ENCODE peak calls at places on chromosomes 16 and 17, in five cellular contexts. M, Z, V, G and X are unnamed samples.

GRCh38 chr17:3030096-3030495 is 33.3 kb downstream of the OR1D5 start:
- DNase-seq in M (no peak), V (no peak), G (no peak), Z (peak), X (peak)

GRCh38 chr17:37742114-37742761 is 2.6 kb downstream of the HNF1B start:
- DNase-seq in V (no peak), M (no peak), G (peak), Z (no peak), X (peak)

GRCh38 chr17:69012895-69013805 is 47.6 kb downstream of the ABCA9 start:
- DNase-seq in M (no peak), V (no peak), Z (peak), G (no peak), X (peak)

GRCh38 chr17:60170835-60171752 is 21.3 kb downstream of the CA4 start:
- DNase-seq in Z (no peak), V (no peak), G (no peak), M (no peak), X (no peak)

GRCh38 chr16:79110953-79111352 is 489.6 kb downstream of the MAF start:
- DNase-seq in V (no peak), Z (no peak), M (no peak), G (no peak), X (no peak)

GRCh38 chr16:77637939-77638338 is 84.4 kb upstream of the NUDT7 start:
- DNase-seq in Z (no peak), M (no peak), V (peak), G (no peak), X (peak)

GRCh38 chr16:72590179-72590937 is 418.4 kb upstream of the PMFBP1 start:
- DNase-seq in G (no peak), V (no peak), Z (no peak), M (no peak), X (no peak)

GRCh38 chr17:48037036-48037881 is at the start of gene COPZ2:
- DNase-seq in G (peak), Z (no peak), M (no peak), V (peak), X (peak)

GRCh38 chr16:78292726-78293380 is 193.4 kb downstream of the WWOX start:
- DNase-seq in V (no peak), M (no peak), G (no peak), Z (no peak), X (no peak)

GRCh38 chr17:17724991-17725852 is 44.0 kb downstream of the RAI1 start:
- DNase-seq in G (peak), Z (no peak), M (no peak), V (no peak), X (no peak)

GRCh38 chr16:12544477-12545291 is 259.0 kb downstream of the CPPED1 start:
- DNase-seq in M (no peak), V (no peak), G (no peak), Z (no peak), X (no peak)

GRCh38 chr16:82653550-82654511 is 27.1 kb downstream of the CDH13 start:
- DNase-seq in V (no peak), Z (peak), G (no peak), M (no peak), X (peak)

GRCh38 chr17:11240041-11240801 is 792 bp upstream of the SHISA6 start:
- DNase-seq in G (peak), M (peak), V (no peak), Z (no peak), X (no peak)

GRCh38 chr16:53773150-53773846 is 69.3 kb downstream of the FTO start:
- DNase-seq in V (no peak), M (no peak), G (peak), Z (peak), X (peak)

GRCh38 chr17:19003966-19004600 is 481 bp downstream of the FAM83G start:
- DNase-seq in M (no peak), G (peak), Z (no peak), V (no peak), X (peak)

GRCh38 chr16:66832661-66833305 is 2.0 kb upstream of the NAE1 start:
- DNase-seq in M (no peak), G (no peak), V (no peak), Z (no peak), X (peak)

GRCh38 chr17:20706752-20707372 is 127.3 kb downstream of the CDRT15L2 start:
- DNase-seq in M (no peak), G (no peak), V (no peak), Z (no peak), X (no peak)

GRCh38 chr17:19979917-19980770 is 2.5 kb upstream of the AKAP10 start:
- DNase-seq in V (no peak), Z (no peak), M (no peak), G (peak), X (no peak)

GRCh38 chr17:42198897-42199296 is 4.6 kb upstream of the GHDC start:
- DNase-seq in V (no peak), Z (no peak), M (no peak), G (no peak), X (no peak)

GRCh38 chr16:89918453-89919347 is at the start of gene MC1R:
- DNase-seq in M (no peak), V (no peak), Z (peak), G (peak), X (peak)

GRCh38 chr16:4994719-4995434 is 36.7 kb downstream of the SEC14L5 start:
- DNase-seq in Z (no peak), V (no peak), G (no peak), M (peak), X (no peak)

GRCh38 chr17:78383725-78384471 is 5.4 kb downstream of the PGS1 start:
- DNase-seq in V (peak), M (no peak), Z (peak), G (no peak), X (peak)

GRCh38 chr17:80503921-80504320 is 27.5 kb upstream of the NPTX1 start:
- DNase-seq in Z (no peak), G (no peak), V (no peak), M (no peak), X (no peak)
- TF ChIP-seq CTCF in Z (no peak), G (no peak), V (no peak), M (no peak), X (no peak)

GRCh38 chr16:31478956-31479355 is 4.0 kb upstream of the SLC5A2 start:
- DNase-seq in V (no peak), G (no peak), M (no peak), Z (no peak), X (no peak)

GRCh38 chr16:31479752-31480151 is 3.2 kb upstream of the SLC5A2 start:
- DNase-seq in Z (no peak), G (no peak), V (no peak), M (no peak), X (no peak)

GRCh38 chr16:31476305-31477219 is 4.6 kb downstream of the TGFB1I1 start:
- DNase-seq in G (peak), V (no peak), Z (no peak), M (no peak), X (no peak)

GRCh38 chr16:31475949-31476304 is 4.0 kb downstream of the TGFB1I1 start:
- DNase-seq in M (no peak), Z (no peak), G (no peak), V (no peak), X (no peak)

DNA sequence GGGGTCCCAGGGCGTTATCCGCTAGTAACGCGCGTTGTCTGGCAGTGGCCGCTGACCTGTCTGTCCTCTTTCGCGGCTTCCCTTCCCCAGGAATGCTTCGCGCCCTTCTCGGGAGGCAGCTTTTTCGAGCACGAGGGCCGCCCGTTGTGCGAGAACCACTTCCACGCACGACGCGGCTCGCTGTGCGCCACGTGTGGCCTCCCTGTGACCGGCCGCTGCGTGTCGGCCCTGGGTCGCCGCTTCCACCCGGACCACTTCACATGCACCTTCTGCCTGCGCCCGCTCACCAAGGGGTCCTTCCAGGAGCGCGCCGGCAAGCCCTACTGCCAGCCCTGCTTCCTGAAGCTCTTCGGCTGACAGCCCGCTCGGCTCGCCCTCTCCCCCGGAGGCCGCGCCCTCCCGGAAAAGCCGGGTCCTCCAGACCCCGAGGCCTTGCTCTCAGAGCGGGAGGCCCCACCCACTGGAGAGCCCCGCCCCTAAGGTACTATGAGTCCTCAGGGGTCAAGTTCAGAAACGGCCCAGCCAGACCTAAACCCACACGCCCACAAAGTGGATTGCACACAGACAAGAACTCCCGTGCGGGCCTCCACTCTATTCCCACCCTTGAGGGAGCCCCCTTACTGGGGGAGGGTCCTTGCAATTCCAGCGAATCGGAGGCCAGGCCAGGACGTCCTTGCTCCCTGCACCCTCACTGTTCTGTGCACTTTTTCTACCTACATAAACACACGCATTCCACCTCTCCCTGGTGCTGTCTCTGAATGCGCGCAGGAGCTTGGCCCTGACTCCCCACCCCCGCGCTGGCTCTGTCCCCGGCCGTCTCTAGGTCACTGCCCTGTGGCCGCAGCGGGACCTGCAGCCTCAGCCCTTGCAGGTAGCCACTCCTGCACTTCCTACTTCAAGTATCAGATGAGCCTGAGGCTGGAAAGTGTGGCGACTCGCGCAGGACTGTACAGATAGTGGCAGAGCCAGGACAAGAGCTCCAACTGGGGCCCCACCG is 5.4 kb upstream of the SLC5A2 start:
- DNase-seq in G (peak), M (no peak), Z (no peak), V (no peak), X (no peak)
- H3K4me3 ChIP-seq in G (peak), M (peak), Z (no peak), V (peak), X (no peak)

DNA sequence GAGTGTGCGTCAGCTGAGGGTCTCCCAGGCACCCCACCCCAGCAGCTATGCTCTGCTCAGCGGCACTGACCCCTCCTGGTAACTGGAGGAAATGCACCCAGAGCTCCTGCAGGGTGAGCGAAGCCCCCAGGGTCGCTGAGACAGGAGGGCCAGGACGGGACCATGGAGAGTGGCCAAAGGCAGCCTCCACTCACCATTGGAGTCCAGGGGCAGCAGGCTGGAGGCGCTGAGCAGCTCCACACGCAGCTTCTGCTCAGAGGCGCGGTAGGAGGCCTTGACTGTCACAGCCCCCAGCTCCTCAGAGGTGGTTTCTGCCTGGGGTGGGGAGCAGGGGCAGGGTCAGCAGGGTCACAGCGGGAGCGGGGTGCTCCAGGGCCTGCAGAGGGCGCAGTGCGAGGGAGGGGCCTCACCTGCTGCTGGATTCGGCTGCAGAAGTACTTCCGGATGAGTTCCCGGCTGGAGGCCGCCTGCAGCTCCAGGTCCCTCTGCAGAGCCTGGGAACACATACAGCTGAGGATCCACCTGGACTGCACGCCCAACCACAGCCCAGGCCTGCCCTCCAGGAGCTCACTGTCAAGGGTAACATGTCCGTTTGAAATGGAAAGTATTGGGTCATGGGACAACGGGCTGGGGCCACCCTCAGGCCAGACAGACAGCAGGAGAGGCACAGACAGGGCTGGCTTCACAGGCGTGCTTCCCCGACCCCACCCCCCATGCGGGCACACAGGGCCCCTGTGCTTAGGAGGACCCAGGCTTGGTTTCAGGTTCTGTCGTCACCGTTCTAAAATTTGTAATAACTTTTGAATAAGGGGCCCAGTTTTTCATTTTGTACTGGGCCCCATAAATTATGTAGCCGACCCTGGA is 13.8 kb downstream of the UNC13D start:
- DNase-seq in V (no peak), G (peak), Z (no peak), M (no peak), X (no peak)
- TF ChIP-seq CTCF in V (peak), G (peak), Z (peak), M (no peak), X (peak)

GRCh38 chr17:39663340-39663687 is 1.8 kb upstream of the TCAP start:
- DNase-seq in M (no peak), V (no peak), Z (no peak), G (no peak), X (no peak)
- H3K4me3 ChIP-seq in M (no peak), V (no peak), Z (no peak), G (no peak), X (no peak)

DNA sequence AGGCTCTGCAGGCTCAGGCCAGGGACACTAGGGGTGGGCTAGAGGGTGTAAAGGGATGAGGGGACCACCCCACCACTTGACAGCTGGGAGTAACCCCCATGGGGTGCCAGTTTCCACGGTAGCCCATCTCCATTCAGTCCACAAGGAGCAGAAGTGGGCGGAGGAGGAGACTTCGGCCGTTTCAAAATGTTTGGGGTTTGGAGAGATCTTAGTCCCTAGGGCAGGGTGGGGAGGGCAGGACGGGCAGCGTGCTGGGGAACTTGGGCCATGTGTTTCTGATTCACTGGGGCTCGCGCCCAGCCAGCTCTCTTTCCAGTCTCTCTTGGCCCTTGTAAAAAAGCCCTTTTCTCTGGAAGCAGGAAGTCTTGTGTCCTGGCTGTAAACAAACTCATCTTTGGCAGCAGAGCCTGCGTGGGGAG is 8.3 kb downstream of the CYGB start:
- DNase-seq in M (no peak), Z (peak), G (no peak), V (peak), X (peak)
- TF ChIP-seq CTCF in M (no peak), Z (no peak), G (no peak), V (no peak), X (peak)

GRCh38 chr16:58126451-58126968 is 2.7 kb downstream of the CFAP20 start:
- DNase-seq in V (no peak), M (no peak), G (no peak), Z (no peak), X (no peak)

GRCh38 chr16:58127634-58128033 is 1.5 kb downstream of the CFAP20 start:
- DNase-seq in Z (no peak), V (no peak), G (no peak), M (no peak), X (peak)

GRCh38 chr16:58128181-58128631 is 975 bp downstream of the CFAP20 start:
- DNase-seq in M (no peak), V (no peak), Z (no peak), G (peak), X (no peak)

GRCh38 chr16:58125781-58126335 is 3.3 kb downstream of the CFAP20 start:
- DNase-seq in G (no peak), V (no peak), M (no peak), Z (no peak), X (no peak)

GRCh38 chr16:58127033-58127556 is 2.1 kb downstream of the CFAP20 start:
- DNase-seq in Z (peak), G (peak), M (no peak), V (no peak), X (peak)
- H3K4me3 ChIP-seq in Z (peak), G (peak), M (peak), V (peak), X (peak)

GRCh38 chr17:50380369-50381259 is 7.6 kb downstream of the EME1 start:
- DNase-seq in G (no peak), M (no peak), V (no peak), Z (no peak), X (no peak)
- TF ChIP-seq CTCF in G (no peak), M (no peak), V (no peak), Z (peak), X (peak)